ENCODE peak calls at places on chromosome 20, in nine cellular contexts. One of them, this sample, is unnamed.

GRCh38 chr20:61120595-61121515 is 131.2 kb upstream of the CDH4 start:
- DNase-seq in psoas muscle: no peak
- DNase-seq in ELF-1: peak
- DNase-seq in CD8-positive, alpha-beta T cell: peak
- DNase-seq in cardiac fibroblast: peak
- DNase-seq in progenitor cell of endocrine pancreas: no peak
- DNase-seq in NAMALWA: peak
- DNase-seq in NCI-H1694: no peak
- DNase-seq in iris pigment epithelial cell: peak
- DNase-seq in this sample: no peak

GRCh38 chr20:3839328-3839727 is 7.3 kb upstream of the MAVS start:
- DNase-seq in cardiac fibroblast: peak
- DNase-seq in iris pigment epithelial cell: no peak
- DNase-seq in NAMALWA: no peak
- DNase-seq in ELF-1: peak
- DNase-seq in CD8-positive, alpha-beta T cell: no peak
- DNase-seq in psoas muscle: no peak
- DNase-seq in progenitor cell of endocrine pancreas: no peak
- DNase-seq in NCI-H1694: no peak
- DNase-seq in this sample: no peak

GRCh38 chr20:34431168-34431567 is 68.1 kb downstream of the ITCH start:
- DNase-seq in progenitor cell of endocrine pancreas: no peak
- DNase-seq in psoas muscle: no peak
- DNase-seq in NCI-H1694: no peak
- DNase-seq in ELF-1: no peak
- DNase-seq in NAMALWA: no peak
- DNase-seq in CD8-positive, alpha-beta T cell: no peak
- DNase-seq in iris pigment epithelial cell: no peak
- DNase-seq in cardiac fibroblast: no peak
- DNase-seq in this sample: no peak

GRCh38 chr20:63096681-63097335 is 90.0 kb upstream of the BHLHE23 start:
- DNase-seq in ELF-1: no peak
- DNase-seq in progenitor cell of endocrine pancreas: no peak
- DNase-seq in psoas muscle: peak
- DNase-seq in NCI-H1694: no peak
- DNase-seq in NAMALWA: no peak
- DNase-seq in CD8-positive, alpha-beta T cell: no peak
- DNase-seq in cardiac fibroblast: no peak
- DNase-seq in iris pigment epithelial cell: no peak
- DNase-seq in this sample: no peak

GRCh38 chr20:2379511-2380229 is 1.0 kb upstream of the TGM6 start:
- DNase-seq in iris pigment epithelial cell: no peak
- DNase-seq in NCI-H1694: no peak
- DNase-seq in ELF-1: peak
- DNase-seq in CD8-positive, alpha-beta T cell: no peak
- DNase-seq in progenitor cell of endocrine pancreas: no peak
- DNase-seq in NAMALWA: peak
- DNase-seq in cardiac fibroblast: no peak
- DNase-seq in psoas muscle: no peak
- DNase-seq in this sample: no peak

GRCh38 chr20:6767536-6768227 is at the start of gene BMP2:
- DNase-seq in iris pigment epithelial cell: peak
- DNase-seq in CD8-positive, alpha-beta T cell: no peak
- DNase-seq in ELF-1: no peak
- DNase-seq in psoas muscle: peak
- DNase-seq in progenitor cell of endocrine pancreas: peak
- DNase-seq in NCI-H1694: no peak
- DNase-seq in NAMALWA: no peak
- DNase-seq in cardiac fibroblast: peak
- DNase-seq in this sample: no peak

GRCh38 chr20:58712116-58712822 is 19.7 kb downstream of the NPEPL1 start:
- DNase-seq in iris pigment epithelial cell: no peak
- DNase-seq in ELF-1: no peak
- DNase-seq in progenitor cell of endocrine pancreas: no peak
- DNase-seq in cardiac fibroblast: no peak
- DNase-seq in NCI-H1694: no peak
- DNase-seq in psoas muscle: no peak
- DNase-seq in CD8-positive, alpha-beta T cell: no peak
- DNase-seq in NAMALWA: no peak
- DNase-seq in this sample: no peak

GRCh38 chr20:44287272-44288097 is 23.5 kb downstream of the FITM2 start:
- DNase-seq in iris pigment epithelial cell: peak
- DNase-seq in NCI-H1694: no peak
- DNase-seq in psoas muscle: no peak
- DNase-seq in NAMALWA: no peak
- DNase-seq in ELF-1: no peak
- DNase-seq in progenitor cell of endocrine pancreas: no peak
- DNase-seq in CD8-positive, alpha-beta T cell: no peak
- DNase-seq in cardiac fibroblast: peak
- DNase-seq in this sample: no peak

GRCh38 chr20:54933212-54933904 is 458.0 kb downstream of the DOK5 start:
- DNase-seq in cardiac fibroblast: no peak
- DNase-seq in iris pigment epithelial cell: no peak
- DNase-seq in ELF-1: no peak
- DNase-seq in NCI-H1694: no peak
- DNase-seq in CD8-positive, alpha-beta T cell: no peak
- DNase-seq in progenitor cell of endocrine pancreas: no peak
- DNase-seq in psoas muscle: no peak
- DNase-seq in NAMALWA: no peak
- DNase-seq in this sample: no peak

GRCh38 chr20:9032758-9033157 is 36.1 kb upstream of the PLCB4 start:
- DNase-seq in psoas muscle: no peak
- DNase-seq in ELF-1: no peak
- DNase-seq in CD8-positive, alpha-beta T cell: no peak
- DNase-seq in cardiac fibroblast: no peak
- DNase-seq in NAMALWA: no peak
- DNase-seq in NCI-H1694: no peak
- DNase-seq in iris pigment epithelial cell: peak
- DNase-seq in progenitor cell of endocrine pancreas: no peak
- DNase-seq in this sample: no peak

GRCh38 chr20:49676581-49677291 is 36.9 kb downstream of the B4GALT5 start:
- DNase-seq in ELF-1: no peak
- DNase-seq in progenitor cell of endocrine pancreas: no peak
- DNase-seq in psoas muscle: no peak
- DNase-seq in CD8-positive, alpha-beta T cell: no peak
- DNase-seq in NAMALWA: no peak
- DNase-seq in cardiac fibroblast: no peak
- DNase-seq in NCI-H1694: no peak
- DNase-seq in iris pigment epithelial cell: peak
- DNase-seq in this sample: peak

GRCh38 chr20:58839474-58839874 is 11.2 kb downstream of the GNAS-AS1 start:
- DNase-seq in ELF-1: peak
- DNase-seq in progenitor cell of endocrine pancreas: no peak
- DNase-seq in NAMALWA: peak
- DNase-seq in CD8-positive, alpha-beta T cell: peak
- DNase-seq in cardiac fibroblast: peak
- DNase-seq in psoas muscle: peak
- DNase-seq in iris pigment epithelial cell: peak
- DNase-seq in NCI-H1694: no peak
- DNase-seq in this sample: peak

GRCh38 chr20:15039088-15039762 is 701.8 kb upstream of the FLRT3 start:
- DNase-seq in NAMALWA: no peak
- DNase-seq in progenitor cell of endocrine pancreas: no peak
- DNase-seq in iris pigment epithelial cell: no peak
- DNase-seq in CD8-positive, alpha-beta T cell: no peak
- DNase-seq in NCI-H1694: no peak
- DNase-seq in ELF-1: peak
- DNase-seq in cardiac fibroblast: no peak
- DNase-seq in psoas muscle: no peak
- DNase-seq in this sample: no peak